ENCODE peak calls at places on chromosome 19, in eight cellular contexts. N, Y, J, B, T, A, U and F are unnamed samples.

GRCh38 chr19:48511800-48512503 is at the start of gene LMTK3:
- DNase-seq in N (peak; percentile 52), U (peak; percentile 63), T (peak; percentile 75), Y (no peak), J (no peak), B (peak; percentile 85), A (no peak), F (no peak)

GRCh38 chr19:47241919-47242644 is 11.1 kb upstream of the BBC3 start:
- DNase-seq in B (no peak), T (no peak), N (no peak), A (no peak), U (no peak), Y (no peak), J (no peak), F (no peak)

GRCh38 chr19:53463263-53463662 is 4.3 kb upstream of the ZNF813 start:
- DNase-seq in N (no peak), B (peak; percentile 38), A (no peak), T (no peak), Y (no peak), J (peak; percentile 64), U (peak; percentile 8), F (no peak)

GRCh38 chr19:47569331-47569730 is 3.6 kb downstream of the ZNF541 start:
- DNase-seq in B (no peak), T (no peak), U (no peak), A (no peak), J (no peak), N (no peak), Y (no peak), F (no peak)

GRCh38 chr19:16347706-16348105 is 23.1 kb downstream of the KLF2 start:
- DNase-seq in T (no peak), A (no peak), N (no peak), J (no peak), Y (no peak), U (no peak), B (no peak), F (no peak)

GRCh38 chr19:782195-783043 is 14.8 kb upstream of the PTBP1 start:
- DNase-seq in B (peak; percentile 70), Y (no peak), T (no peak), J (no peak), N (peak; percentile 80), A (no peak), U (peak; percentile 87), F (no peak)

GRCh38 chr19:48815870-48816501 is 5.2 kb upstream of the BCAT2 start:
- DNase-seq in Y (no peak), B (peak; percentile 46), U (peak; percentile 29), J (no peak), N (no peak), T (no peak), A (peak; percentile 35), F (no peak)

GRCh38 chr19:27660428-27660827 is 1552.5 kb downstream of the UQCRFS1 start:
- DNase-seq in U (no peak), J (no peak), A (no peak), N (no peak), Y (no peak), B (no peak), T (no peak), F (no peak)

GRCh38 chr19:19835560-19836038 is 14.0 kb upstream of the ZNF506 start:
- DNase-seq in U (no peak), N (no peak), J (no peak), B (no peak), T (no peak), A (no peak), Y (no peak), F (no peak)

GRCh38 chr19:56066152-56067023 is 54.7 kb downstream of the ZNF787 start:
- DNase-seq in J (peak; percentile 83), A (no peak), N (peak; percentile 56), U (peak; percentile 55), Y (peak; percentile 4), B (peak; percentile 73), T (peak; percentile 54), F (peak; percentile 41)

GRCh38 chr19:37966211-37967072 is 59.4 kb downstream of the SIPA1L3 start:
- DNase-seq in Y (no peak), U (peak; percentile 80), N (no peak), A (no peak), J (peak; percentile 55), B (peak; percentile 27), T (no peak), F (no peak)